ENCODE peak calls at places on chromosomes 4 and X, in six cellular contexts. E is heart left ventricle, X is upper lobe of right lung, B is OCI-LY7, Q is fibroblast of lung, C is ovary. G is an unnamed sample.

GRCh38 chr4:188270273-188271069 is 131.2 kb downstream of the TRIML1 start:
- DNase-seq in E (no peak), X (no peak), B (no peak), Q (no peak), C (no peak), G (no peak)

GRCh38 chrX:109911046-109911445 is 91.9 kb upstream of the TMEM164 start:
- DNase-seq in E (no peak), X (no peak), B (no peak), Q (no peak), C (no peak), G (no peak)

GRCh38 chrX:18390941-18391538 is 34.4 kb upstream of the CDKL5 start:
- DNase-seq in E (peak), X (peak), B (peak), Q (peak), C (peak), G (peak)

GRCh38 chr4:183413562-183414200 is 30.8 kb upstream of the CDKN2AIP start:
- DNase-seq in E (no peak), X (peak), B (no peak), Q (no peak), C (no peak), G (no peak)

GRCh38 chr4:175702703-175703102 is 109.4 kb downstream of the GPM6A start:
- DNase-seq in E (no peak), X (no peak), B (no peak), Q (no peak), C (no peak), G (no peak)

GRCh38 chr4:28287837-28288236 is 1427.2 kb downstream of the STIM2 start:
- DNase-seq in E (no peak), X (no peak), B (no peak), Q (peak), C (no peak), G (no peak)

GRCh38 chr4:146486565-146486964 is 35.2 kb downstream of the SLC10A7 start:
- DNase-seq in E (no peak), X (no peak), B (no peak), Q (no peak), C (no peak), G (no peak)

GRCh38 chr4:153233761-153234371 is 29.6 kb downstream of the TRIM2 start:
- DNase-seq in E (no peak), X (no peak), B (no peak), Q (peak), C (no peak), G (no peak)

GRCh38 chrX:44872319-44872816 is 620 bp upstream of the KDM6A start:
- DNase-seq in E (no peak), X (no peak), B (no peak), Q (peak), C (no peak), G (no peak)

GRCh38 chrX:48102874-48103374 is 27.5 kb upstream of the SPACA5B start:
- DNase-seq in E (no peak), X (no peak), B (no peak), Q (no peak), C (no peak), G (no peak)

GRCh38 chr4:17491196-17491595 is 20.7 kb downstream of the QDPR start:
- DNase-seq in E (no peak), X (no peak), B (no peak), Q (no peak), C (no peak), G (no peak)

GRCh38 chr4:169200361-169201030 is 70.3 kb downstream of the SH3RF1 start:
- DNase-seq in E (no peak), X (no peak), B (no peak), Q (no peak), C (no peak), G (no peak)

GRCh38 chr4:49032440-49033161 is 46.5 kb downstream of the CWH43 start:
- DNase-seq in E (no peak), X (no peak), B (peak), Q (no peak), C (no peak), G (no peak)

GRCh38 chr4:172892300-172892699 is 276.3 kb upstream of the GALNT7 start:
- DNase-seq in E (no peak), X (no peak), B (peak), Q (no peak), C (no peak), G (no peak)
- TF ChIP-seq CTCF in E (no peak), X (peak), B (peak), Q (peak), C (no peak), G (no peak)

GRCh38 chr4:88659061-88659889 is 38.4 kb downstream of the NAP1L5 start:
- DNase-seq in E (peak), X (no peak), B (peak), Q (peak), C (peak), G (no peak)
- TF ChIP-seq CTCF in E (peak), X (peak), B (peak), Q (peak), C (no peak), G (peak)

DNA sequence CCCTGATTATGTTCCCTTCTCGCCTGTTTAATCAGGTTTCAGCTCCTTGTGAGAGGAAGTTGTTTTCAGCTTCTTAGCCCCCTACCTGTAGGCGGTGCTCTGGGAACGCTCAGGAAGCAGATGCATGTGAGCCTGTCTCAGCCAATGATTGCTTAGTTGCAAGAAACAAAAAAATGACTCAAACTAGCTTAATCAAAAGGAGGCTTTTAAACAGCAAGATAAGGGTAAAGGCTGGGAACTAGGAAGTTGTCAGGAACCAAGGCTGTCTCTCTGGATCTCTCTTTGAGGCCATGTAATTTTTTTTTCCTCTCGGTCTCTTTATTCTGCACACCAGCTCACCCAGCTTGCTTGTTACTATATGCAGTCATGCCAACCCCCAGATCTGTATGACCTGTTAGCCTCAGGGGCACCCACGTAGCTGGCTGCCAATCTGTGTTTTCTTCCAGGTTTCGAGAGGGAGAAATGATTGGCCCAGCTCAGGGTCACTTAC is 109.1 kb downstream of the PTTG2 start:
- DNase-seq in E (no peak), X (no peak), B (peak), Q (peak), C (peak), G (no peak)
- TF ChIP-seq CTCF in E (no peak), X (peak), B (peak), Q (peak), C (peak), G (peak)

GRCh38 chr4:106691749-106692148 is 323.2 kb upstream of the GIMD1 start:
- DNase-seq in E (no peak), X (no peak), B (no peak), Q (no peak), C (no peak), G (no peak)
- TF ChIP-seq CTCF in E (no peak), X (no peak), B (no peak), Q (no peak), C (no peak), G (no peak)